ENCODE peak calls at places on chromosome 3, in four cellular contexts. Z is CD8-positive, alpha-beta T cell; S is endothelial cell; H is heart right ventricle. N is an unnamed sample.

GRCh38 chr3:27699067-27699466 is 23.1 kb downstream of the EOMES start:
- DNase-seq in Z (no peak), S (no peak), H (no peak), N (no peak)

GRCh38 chr3:141575879-141576743 is 89.3 kb downstream of the RASA2 start:
- DNase-seq in Z (no peak), S (no peak), H (no peak), N (peak)

GRCh38 chr3:37985637-37986320 is 4.8 kb upstream of the VILL start:
- DNase-seq in Z (no peak), S (no peak), H (peak), N (no peak)

GRCh38 chr3:188978772-188979171 is 193.0 kb upstream of the TPRG1 start:
- DNase-seq in Z (no peak), S (no peak), H (peak), N (peak)

GRCh38 chr3:76372497-76372896 is 587.1 kb upstream of the ZNF717 start:
- DNase-seq in Z (no peak), S (no peak), H (no peak), N (no peak)

GRCh38 chr3:124384527-124384926 is 345.7 kb upstream of the UMPS start:
- DNase-seq in Z (no peak), S (no peak), H (no peak), N (no peak)

GRCh38 chr3:152305075-152305474 is 36.3 kb downstream of the MBNL1 start:
- DNase-seq in Z (no peak), S (no peak), H (no peak), N (no peak)

GRCh38 chr3:131474115-131474514 is 28.7 kb downstream of the MRPL3 start:
- DNase-seq in Z (no peak), S (no peak), H (no peak), N (no peak)

GRCh38 chr3:50164056-50164455 is 8.9 kb downstream of the SEMA3F start:
- DNase-seq in Z (no peak), S (no peak), H (no peak), N (peak)

GRCh38 chr3:175585898-175586297 is 726.8 kb downstream of the NAALADL2 start:
- DNase-seq in Z (no peak), S (no peak), H (no peak), N (peak)

GRCh38 chr3:120324185-120324584 is 25.0 kb downstream of the LRRC58 start:
- DNase-seq in Z (no peak), S (no peak), H (no peak), N (no peak)

GRCh38 chr3:126111126-126111551 is 27.2 kb upstream of the SLC41A3 start:
- DNase-seq in Z (no peak), S (no peak), H (no peak), N (no peak)

GRCh38 chr3:110806924-110807323 is 264.7 kb upstream of the NECTIN3 start:
- DNase-seq in Z (no peak), S (no peak), H (no peak), N (peak)

GRCh38 chr3:151538706-151539403 is 78.0 kb upstream of the IGSF10 start:
- DNase-seq in Z (no peak), S (no peak), H (peak), N (no peak)

GRCh38 chr3:175260145-175260794 is 401.1 kb downstream of the NAALADL2 start:
- DNase-seq in Z (no peak), S (no peak), H (no peak), N (peak)

GRCh38 chr3:120497318-120497717 is 46.5 kb upstream of the FSTL1 start:
- DNase-seq in Z (no peak), S (no peak), H (peak), N (peak)

GRCh38 chr3:126607214-126607908 is 47.6 kb downstream of the TXNRD3 start:
- DNase-seq in Z (peak), S (no peak), H (no peak), N (peak)

GRCh38 chr3:32120480-32120879 is 14.1 kb downstream of the GPD1L start:
- DNase-seq in Z (no peak), S (no peak), H (no peak), N (no peak)

GRCh38 chr3:136954246-136954645 is 3.5 kb upstream of the IL20RB start:
- DNase-seq in Z (no peak), S (no peak), H (no peak), N (no peak)

GRCh38 chr3:31516757-31517156 is 16.0 kb upstream of the STT3B start:
- DNase-seq in Z (no peak), S (no peak), H (no peak), N (no peak)

GRCh38 chr3:4670352-4670751 is 177.2 kb downstream of the ITPR1 start:
- DNase-seq in Z (no peak), S (peak), H (no peak), N (no peak)

GRCh38 chr3:126555795-126556636 is 2.7 kb downstream of the C3orf22 start:
- DNase-seq in Z (peak), S (peak), H (no peak), N (no peak)

GRCh38 chr3:112647122-112647521 is 6.2 kb upstream of the CCDC80 start:
- DNase-seq in Z (no peak), S (no peak), H (no peak), N (peak)

GRCh38 chr3:172042136-172042535 is 2.8 kb downstream of the FNDC3B start:
- DNase-seq in Z (no peak), S (no peak), H (no peak), N (peak)

GRCh38 chr3:134194247-134194646 is 56.4 kb downstream of the RYK start:
- DNase-seq in Z (no peak), S (no peak), H (no peak), N (no peak)

GRCh38 chr3:134189848-134190247 is 60.8 kb downstream of the RYK start:
- DNase-seq in Z (no peak), S (no peak), H (no peak), N (no peak)

GRCh38 chr3:134186391-134186790 is 64.3 kb downstream of the RYK start:
- DNase-seq in Z (no peak), S (no peak), H (no peak), N (no peak)

DNA sequence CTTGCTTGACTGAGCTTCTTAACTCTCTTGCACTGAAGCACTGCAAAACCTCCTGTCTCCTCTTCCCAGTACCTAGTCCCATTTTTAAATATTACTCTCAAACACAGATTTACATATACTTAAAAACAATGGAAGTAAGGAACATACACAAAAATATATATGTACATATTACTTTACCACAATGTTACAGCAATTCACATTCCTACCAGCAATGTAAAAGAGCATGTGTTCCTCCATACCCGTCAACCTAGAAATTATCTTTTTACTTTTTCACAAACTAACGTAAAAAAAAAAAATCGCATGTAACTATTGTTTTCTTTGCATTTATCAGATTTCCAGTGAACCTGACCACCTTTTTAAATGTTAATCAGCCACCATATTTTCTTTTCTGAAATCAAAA is 60.4 kb downstream of the RYK start:
- DNase-seq in Z (no peak), S (no peak), H (no peak), N (no peak)
- TF ChIP-seq CTCF in Z (no peak), S (no peak), H (no peak), N (peak)

DNA sequence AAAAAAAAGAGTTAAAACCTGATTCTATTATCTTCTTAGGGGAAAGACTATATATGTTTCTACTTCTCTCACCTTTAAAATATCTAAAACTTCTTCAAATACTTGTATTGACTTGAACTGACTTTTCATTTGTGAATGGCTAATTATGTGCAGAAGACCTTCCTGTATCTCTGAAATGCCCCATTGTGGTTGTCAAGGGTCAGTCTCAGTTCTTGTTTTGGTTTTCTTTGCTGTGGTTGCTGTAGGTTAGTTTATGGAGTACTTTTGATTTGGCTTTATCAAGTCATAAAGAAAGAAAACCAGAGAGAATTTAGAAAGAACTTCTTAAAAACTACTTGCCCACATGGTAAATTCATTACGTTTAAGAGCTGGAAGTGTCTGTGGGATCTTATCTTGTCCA is 345.3 kb upstream of the POU1F1 start:
- DNase-seq in Z (no peak), S (no peak), H (no peak), N (no peak)
- TF ChIP-seq CTCF in Z (no peak), S (no peak), H (no peak), N (no peak)

GRCh38 chr3:17257269-17257668 is 372.5 kb downstream of the PLCL2 start:
- DNase-seq in Z (no peak), S (no peak), H (no peak), N (no peak)

GRCh38 chr3:17260257-17260656 is 375.5 kb downstream of the PLCL2 start:
- DNase-seq in Z (no peak), S (no peak), H (no peak), N (no peak)

GRCh38 chr3:17261627-17262369 is 377.0 kb downstream of the PLCL2 start:
- DNase-seq in Z (no peak), S (no peak), H (no peak), N (no peak)

GRCh38 chr3:17258823-17259436 is 374.2 kb downstream of the PLCL2 start:
- DNase-seq in Z (no peak), S (peak), H (peak), N (peak)
- TF ChIP-seq CTCF in Z (peak), S (peak), H (peak), N (peak)

DNA sequence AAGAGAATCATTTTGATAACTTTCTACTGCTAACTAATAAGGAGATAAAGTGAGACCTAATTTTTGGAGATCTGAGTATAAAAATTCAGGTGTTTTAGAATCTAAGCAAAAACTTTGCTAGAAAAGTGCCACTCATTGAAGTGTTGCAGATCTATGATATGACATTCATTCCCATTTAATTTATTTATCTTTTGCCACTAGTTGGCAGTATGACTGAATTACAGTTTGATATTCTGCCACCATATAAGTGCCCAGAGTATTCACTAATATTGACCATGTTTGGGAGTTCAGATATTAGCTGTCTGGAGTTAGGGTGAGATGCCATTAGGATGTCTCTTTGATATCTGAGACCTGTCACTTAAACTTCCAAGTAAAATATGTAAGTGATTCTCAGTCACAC is 251.3 kb upstream of the GBE1 start:
- DNase-seq in Z (no peak), S (no peak), H (no peak), N (no peak)
- TF ChIP-seq CTCF in Z (no peak), S (peak), H (no peak), N (peak)

GRCh38 chr3:26280517-26280916 is 342.1 kb upstream of the LRRC3B start:
- DNase-seq in Z (no peak), S (no peak), H (no peak), N (no peak)
- TF ChIP-seq CTCF in Z (no peak), S (no peak), H (no peak), N (no peak)

DNA sequence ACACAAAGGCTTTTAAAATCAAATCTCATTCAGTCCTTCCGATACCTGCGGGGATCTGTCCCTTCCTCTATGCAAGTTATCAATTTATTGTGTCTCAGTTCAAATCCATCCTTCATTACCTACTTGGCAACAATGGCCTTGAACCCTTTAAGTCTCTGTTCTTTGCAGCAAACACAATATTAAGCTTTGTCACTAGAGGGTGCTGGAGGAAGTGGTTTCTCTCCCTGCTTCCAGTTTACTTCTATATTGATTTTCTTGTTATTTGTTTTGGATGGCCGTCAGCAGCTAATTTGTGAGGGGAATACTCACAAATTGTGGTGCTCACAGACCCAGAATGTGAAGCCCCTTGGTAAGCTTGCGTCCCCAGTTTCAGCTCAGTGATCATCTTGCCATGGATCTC is 278.3 kb downstream of the FGF12 start:
- DNase-seq in Z (no peak), S (no peak), H (no peak), N (no peak)
- TF ChIP-seq CTCF in Z (no peak), S (no peak), H (peak), N (peak)

GRCh38 chr3:101884776-101885175 is 35.5 kb downstream of the NFKBIZ start:
- DNase-seq in Z (no peak), S (no peak), H (no peak), N (no peak)

GRCh38 chr3:101879102-101879501 is 29.8 kb downstream of the NFKBIZ start:
- DNase-seq in Z (no peak), S (no peak), H (no peak), N (no peak)

GRCh38 chr3:101878589-101878988 is 29.3 kb downstream of the NFKBIZ start:
- DNase-seq in Z (no peak), S (no peak), H (no peak), N (no peak)

GRCh38 chr3:101876142-101876541 is 26.8 kb downstream of the NFKBIZ start:
- DNase-seq in Z (no peak), S (no peak), H (no peak), N (no peak)

GRCh38 chr3:101879623-101880284 is 30.4 kb downstream of the NFKBIZ start:
- DNase-seq in Z (no peak), S (no peak), H (no peak), N (no peak)
- TF ChIP-seq CTCF in Z (no peak), S (no peak), H (no peak), N (no peak)

DNA sequence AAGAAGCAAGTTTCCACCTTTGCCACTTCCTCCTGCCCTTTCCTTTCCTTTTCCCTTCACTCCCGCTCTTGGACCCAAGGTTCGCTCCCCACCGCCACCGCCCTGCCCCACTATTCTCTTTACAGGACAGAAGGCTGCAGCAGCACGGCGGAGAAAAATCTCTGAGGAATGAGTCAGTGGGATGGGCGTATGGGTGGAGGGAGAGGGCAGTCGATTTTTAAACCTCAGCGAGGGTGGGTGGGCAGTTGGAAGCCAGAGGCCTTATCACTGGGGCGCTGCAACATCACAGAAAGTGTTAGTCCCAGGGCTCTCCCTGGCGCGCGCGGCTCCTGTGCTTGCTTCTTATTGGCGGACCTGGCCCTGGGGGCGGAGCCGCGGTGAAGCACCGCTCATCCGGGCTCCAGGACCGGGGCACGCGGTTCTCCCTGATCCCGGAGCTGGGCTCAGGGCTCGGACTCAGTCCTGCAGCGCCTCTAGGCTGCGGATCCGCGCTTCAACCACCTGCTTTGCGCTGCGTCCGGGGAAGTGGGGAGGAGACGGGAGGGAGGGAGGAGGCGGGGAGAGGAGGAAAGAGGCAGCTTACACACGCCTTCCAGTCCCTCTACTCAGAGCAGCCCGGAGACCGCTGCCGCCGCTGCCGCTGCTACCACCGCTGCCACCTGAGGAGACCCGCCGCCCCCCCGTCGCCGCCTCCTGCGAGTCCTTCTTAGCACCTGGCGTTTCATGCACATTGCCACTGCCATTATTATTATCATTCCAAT is at the start of gene ALCAM:
- DNase-seq in Z (peak), S (peak), H (peak), N (peak)
- TF ChIP-seq CTCF in Z (no peak), S (no peak), H (peak), N (peak)

DNA sequence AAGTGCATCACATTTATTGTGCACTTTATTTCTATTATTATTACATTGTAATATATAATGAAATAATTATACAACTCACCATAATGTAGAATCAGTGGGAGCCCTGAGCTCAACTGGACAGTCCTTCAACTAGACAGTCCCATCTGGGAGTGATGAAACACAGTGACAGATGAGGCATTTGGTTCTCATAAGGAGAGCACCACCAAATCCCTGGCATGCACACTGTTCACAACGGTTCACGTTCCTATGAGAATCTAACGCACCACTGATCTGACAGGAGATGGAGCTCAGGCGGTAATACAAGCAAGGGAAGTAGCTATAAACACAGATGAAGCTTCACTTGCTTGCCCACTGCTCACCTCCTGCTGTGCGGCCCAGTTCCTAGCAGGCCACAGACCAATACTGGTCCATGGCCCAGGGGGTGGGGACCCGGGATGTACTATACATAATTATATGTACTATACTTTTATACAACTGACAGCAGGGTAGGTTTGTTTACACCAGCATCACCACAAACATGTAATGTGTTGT is 16.9 kb downstream of the PRKAR2A start:
- DNase-seq in Z (peak), S (no peak), H (no peak), N (no peak)
- TF ChIP-seq CTCF in Z (no peak), S (no peak), H (no peak), N (no peak)

GRCh38 chr3:182369861-182370260 is 423.4 kb upstream of the ATP11B start:
- DNase-seq in Z (no peak), S (no peak), H (no peak), N (no peak)

GRCh38 chr3:182366746-182367145 is 426.6 kb upstream of the ATP11B start:
- DNase-seq in Z (no peak), S (no peak), H (no peak), N (no peak)

GRCh38 chr3:182364723-182365650 is 428.3 kb upstream of the ATP11B start:
- DNase-seq in Z (no peak), S (no peak), H (no peak), N (no peak)

DNA sequence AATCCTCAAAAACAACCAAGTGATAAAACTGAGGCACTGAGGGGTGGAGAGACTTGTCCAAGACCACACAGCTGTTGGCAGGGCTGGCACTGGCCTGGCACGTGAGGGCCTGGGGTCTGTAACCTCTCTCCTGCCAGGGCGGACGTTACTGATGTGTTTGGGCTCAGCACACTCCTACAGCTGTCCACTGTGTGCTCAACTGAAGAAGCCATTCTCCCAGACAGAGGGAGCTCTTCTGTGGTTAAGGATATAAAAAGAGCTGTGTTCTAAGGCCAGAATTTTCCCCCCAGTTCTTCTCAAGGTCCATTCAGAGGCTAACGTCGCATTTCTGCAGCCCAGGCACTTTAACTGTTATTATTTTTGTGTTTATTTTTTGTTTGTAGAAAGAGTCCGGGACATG is 429.0 kb upstream of the ATP11B start:
- DNase-seq in Z (no peak), S (no peak), H (no peak), N (no peak)
- TF ChIP-seq CTCF in Z (no peak), S (no peak), H (no peak), N (no peak)

N was measured in HFFc6.